ENCODE peak calls at places on chromosomes 4 and X, in five cellular contexts. J is IMR-90, L is SK-N-SH, D is A549, U is HepG2. Q is an unnamed sample.

GRCh38 chr4:3598695-3599227 is 66.5 kb upstream of the LRPAP1 start:
- DNase-seq in L (no peak), U (no peak), D (no peak), J (no peak), Q (no peak)

GRCh38 chrX:9231491-9231890 is 197.6 kb upstream of the FAM9B start:
- DNase-seq in U (no peak), D (peak; percentile 60), J (peak; percentile 33), L (no peak), Q (no peak)

GRCh38 chr4:126727461-126727860 is 905.3 kb upstream of the INTU start:
- DNase-seq in U (no peak), L (no peak), J (peak; percentile 31), D (no peak), Q (peak; percentile 38)

GRCh38 chrX:152904151-152905080 is 6.5 kb downstream of the ZNF185 start:
- DNase-seq in D (peak; percentile 44), J (peak; percentile 77), U (no peak), L (peak; percentile 86), Q (peak; percentile 57)

GRCh38 chrX:107715331-107716044 is 60.1 kb downstream of the TSC22D3 start:
- DNase-seq in D (no peak), L (peak; percentile 30), J (peak; percentile 23), U (no peak), Q (no peak)

GRCh38 chr4:26864904-26865303 is 4.3 kb downstream of the STIM2 start:
- DNase-seq in L (no peak), D (no peak), U (no peak), J (no peak), Q (no peak)

GRCh38 chr4:93981594-93981993 is 153.0 kb downstream of the ATOH1 start:
- DNase-seq in J (no peak), D (no peak), L (no peak), U (no peak), Q (no peak)

GRCh38 chr4:56658410-56659003 is 22.6 kb downstream of the HOPX start:
- DNase-seq in L (no peak), D (no peak), U (no peak), J (no peak), Q (peak; percentile 70)

GRCh38 chr4:74874785-74875367 is 58.0 kb upstream of the PARM1 start:
- DNase-seq in J (peak; percentile 84), L (peak; percentile 17), U (peak; percentile 64), D (peak; percentile 75), Q (peak; percentile 83)

GRCh38 chr4:124206779-124207605 is 505.5 kb downstream of the ANKRD50 start:
- DNase-seq in L (no peak), J (peak; percentile 46), U (no peak), D (peak; percentile 21), Q (peak; percentile 44)

GRCh38 chr4:106502106-106502699 is 133.6 kb upstream of the GIMD1 start:
- DNase-seq in J (peak; percentile 55), L (peak; percentile 62), D (peak; percentile 47), U (peak; percentile 58), Q (peak; percentile 71)

GRCh38 chr4:32775049-32775448 is 2054.9 kb downstream of the PCDH7 start:
- DNase-seq in J (no peak), U (peak; percentile 59), L (peak; percentile 1), D (peak; percentile 32), Q (peak; percentile 50)
- TF ChIP-seq CTCF in J (no peak), U (peak; percentile 68), L (peak; percentile 22), D (peak; percentile 6), Q (peak; percentile 19)

GRCh38 chr4:184283659-184284335 is 66.1 kb upstream of the ENPP6 start:
- DNase-seq in L (no peak), U (no peak), J (no peak), D (no peak), Q (no peak)

GRCh38 chr4:184282251-184282713 is 64.6 kb upstream of the ENPP6 start:
- DNase-seq in J (no peak), U (peak; percentile 61), L (no peak), D (no peak), Q (no peak)

GRCh38 chr4:184282895-184283654 is 65.4 kb upstream of the ENPP6 start:
- DNase-seq in J (no peak), D (no peak), U (no peak), L (no peak), Q (no peak)

GRCh38 chr4:184284742-184285141 is 67.1 kb upstream of the ENPP6 start:
- DNase-seq in U (no peak), L (no peak), D (no peak), J (no peak), Q (no peak)

DNA sequence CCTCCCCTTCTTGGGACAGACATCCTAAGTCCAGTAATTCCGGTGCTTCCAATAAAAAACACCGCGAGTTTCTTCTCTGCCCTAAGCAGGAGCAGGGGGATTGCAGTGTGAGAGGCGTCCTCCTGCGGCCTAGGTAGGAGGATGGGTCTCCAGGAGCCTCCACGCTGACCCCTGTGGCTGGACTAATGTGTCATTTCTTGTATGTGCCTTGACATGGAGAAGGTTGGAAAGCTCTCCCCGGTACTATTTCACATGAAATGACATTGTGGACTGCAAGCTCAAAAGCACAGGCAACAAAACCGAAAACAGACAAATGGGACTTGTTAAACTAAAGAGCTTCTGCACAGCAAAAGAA is 66.6 kb upstream of the ENPP6 start:
- DNase-seq in L (no peak), D (no peak), U (no peak), J (no peak), Q (no peak)
- H3K4me1 ChIP-seq in L (no peaks in the 10 kb centered on the region), D (no peaks in the 10 kb centered on the region), U (peaks cover 82% of the 10 kb centered on the region), J (peaks cover 4% of the 10 kb centered on the region), Q (no peaks in the 10 kb centered on the region)

GRCh38 chrX:119655125-119655524 is 37.8 kb downstream of the SEPTIN6 start:
- DNase-seq in J (peak; percentile 88), U (no peak), D (peak; percentile 11), L (peak; percentile 36), Q (no peak)

GRCh38 chrX:119648421-119648775 is 42.2 kb upstream of the NKRF start:
- DNase-seq in L (no peak), U (no peak), J (no peak), D (no peak), Q (no peak)

GRCh38 chrX:119659522-119659921 is 33.4 kb downstream of the SEPTIN6 start:
- DNase-seq in D (no peak), L (no peak), U (no peak), J (no peak), Q (no peak)

GRCh38 chrX:119654112-119654531 is 38.8 kb downstream of the SEPTIN6 start:
- DNase-seq in L (peak; percentile 12), U (no peak), J (peak; percentile 54), D (no peak), Q (peak; percentile 83)
- TF ChIP-seq CTCF in L (no peak), U (no peak), J (peak; percentile 25), D (no peak), Q (peak; percentile 46)

DNA sequence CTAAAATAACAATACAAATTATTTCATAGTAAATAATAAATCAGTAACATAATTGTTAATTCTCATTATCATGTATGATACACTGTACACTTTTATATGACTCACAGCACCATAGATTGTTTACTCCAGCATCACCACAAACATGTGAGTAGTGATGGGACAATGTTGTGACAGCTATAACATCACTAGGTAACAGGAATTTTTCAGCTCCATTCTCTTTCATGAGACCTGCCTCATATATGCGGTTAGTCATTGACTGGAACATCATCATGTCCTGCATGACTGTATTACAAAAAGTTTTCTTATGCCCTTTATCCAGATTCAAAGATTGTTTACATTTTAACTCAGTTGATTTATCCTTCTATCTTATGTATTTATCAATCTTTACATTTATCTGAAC is 1530.0 kb downstream of the PCDH18 start:
- DNase-seq in D (peak; percentile 5), J (no peak), L (no peak), U (no peak), Q (no peak)
- H3K4me1 ChIP-seq in D (no peaks in the 10 kb centered on the region), J (no peaks in the 10 kb centered on the region), L (no peaks in the 10 kb centered on the region), U (no peaks in the 10 kb centered on the region), Q (no peaks in the 10 kb centered on the region)

Q was measured in cardiac muscle cell.